ENCODE peak calls at places on chromosome 10, in eight cellular contexts. A, D, T, J, Q, R, K and V are unnamed samples.

GRCh38 chr10:69124558-69125121 is 662 bp downstream of the VPS26A start:
- DNase-seq in A (peak), D (no peak), T (peak), J (peak), Q (peak), R (no peak), K (peak), V (no peak)

GRCh38 chr10:80462986-80463741 is 9.1 kb downstream of the TSPAN14 start:
- DNase-seq in A (no peak), D (no peak), T (peak), J (no peak), Q (no peak), R (no peak), K (no peak), V (no peak)

GRCh38 chr10:112359606-112360307 is 14.2 kb upstream of the ACSL5 start:
- DNase-seq in A (no peak), D (no peak), T (no peak), J (no peak), Q (no peak), R (no peak), K (no peak), V (no peak)

GRCh38 chr10:103676851-103677417 is 178.4 kb downstream of the SH3PXD2A start:
- DNase-seq in A (no peak), D (no peak), T (peak), J (no peak), Q (no peak), R (peak), K (no peak), V (no peak)

GRCh38 chr10:128708182-128708581 is 582.0 kb upstream of the MKI67 start:
- DNase-seq in A (no peak), D (no peak), T (no peak), J (no peak), Q (no peak), R (no peak), K (no peak), V (no peak)

GRCh38 chr10:68403701-68404100 is 3.4 kb downstream of the RUFY2 start:
- DNase-seq in A (no peak), D (no peak), T (no peak), J (no peak), Q (no peak), R (no peak), K (no peak), V (no peak)

GRCh38 chr10:4809156-4809555 is 16.9 kb upstream of the AKR1E2 start:
- DNase-seq in A (no peak), D (no peak), T (no peak), J (no peak), Q (no peak), R (no peak), K (no peak), V (no peak)

GRCh38 chr10:30434273-30435067 is 486 bp downstream of the MAP3K8 start:
- DNase-seq in A (peak), D (no peak), T (peak), J (peak), Q (peak), R (peak), K (peak), V (peak)

GRCh38 chr10:124151466-124152095 is 58.2 kb upstream of the CHST15 start:
- DNase-seq in A (no peak), D (no peak), T (no peak), J (no peak), Q (no peak), R (peak), K (no peak), V (no peak)

GRCh38 chr10:73647211-73647874 is 6.1 kb upstream of the MYOZ1 start:
- DNase-seq in A (no peak), D (no peak), T (peak), J (peak), Q (peak), R (peak), K (peak), V (no peak)

GRCh38 chr10:30782543-30783461 is 153.2 kb upstream of the LYZL2 start:
- DNase-seq in A (no peak), D (no peak), T (peak), J (no peak), Q (no peak), R (no peak), K (no peak), V (peak)

DNA sequence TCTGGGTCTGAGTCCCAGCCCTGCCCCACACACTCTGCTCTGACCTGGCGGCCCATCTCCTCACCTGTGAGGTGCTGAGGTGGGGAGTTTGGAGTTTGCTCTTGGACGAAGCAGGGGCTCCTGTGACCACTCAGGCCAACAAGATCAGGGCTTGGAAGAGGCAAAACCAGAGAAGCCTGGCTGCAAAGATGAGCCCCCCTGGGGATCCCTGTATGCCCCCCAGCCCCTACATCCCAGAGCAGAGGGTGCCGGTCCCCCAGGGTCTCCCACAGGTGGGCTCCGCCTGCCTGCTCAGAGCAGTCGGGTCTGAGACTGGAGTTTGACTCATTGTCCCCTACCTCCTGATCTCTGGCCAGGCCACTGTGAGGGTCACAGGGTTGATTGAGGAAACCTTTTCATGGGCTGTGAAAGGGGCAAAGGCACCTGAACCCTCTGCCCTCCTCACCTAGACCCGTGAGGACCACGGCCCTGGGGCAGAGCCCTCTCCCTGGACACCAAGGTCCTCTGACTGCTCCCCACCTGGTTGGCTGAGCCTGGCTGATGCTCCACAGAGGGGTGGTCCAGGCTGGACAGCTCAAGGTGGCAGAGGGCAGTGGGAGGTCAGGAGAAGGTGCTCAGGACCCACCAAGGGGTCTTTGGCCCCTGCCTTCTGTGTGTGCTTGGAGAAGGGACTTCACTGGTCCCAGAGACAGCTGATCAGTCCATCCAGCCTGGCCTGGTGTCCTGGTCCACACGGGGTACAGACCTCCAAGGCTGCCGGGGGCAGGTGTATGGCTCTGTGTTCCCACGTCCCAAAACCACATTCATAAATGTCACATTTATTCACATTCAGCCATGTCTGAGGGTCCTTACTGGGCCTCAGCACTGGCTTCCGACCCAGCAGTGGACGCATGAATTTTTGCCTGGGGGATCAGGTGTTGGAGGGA is 9.1 kb upstream of the SCART1 start:
- DNase-seq in A (no peak), D (no peak), T (no peak), J (no peak), Q (no peak), R (peak), K (peak), V (no peak)
- TF ChIP-seq CTCF in A (no peak), D (no peak), T (no peak), J (no peak), Q (no peak), R (no peak), K (no peak), V (no peak)

GRCh38 chr10:46268076-46268881 is 18.5 kb upstream of the ANTXRL start:
- DNase-seq in A (no peak), D (no peak), T (no peak), J (no peak), Q (no peak), R (no peak), K (no peak), V (no peak)
- H3K4me3 ChIP-seq in A (no peak), D (no peak), T (no peak), J (no peak), Q (no peak), R (no peak), K (no peak), V (no peak)

DNA sequence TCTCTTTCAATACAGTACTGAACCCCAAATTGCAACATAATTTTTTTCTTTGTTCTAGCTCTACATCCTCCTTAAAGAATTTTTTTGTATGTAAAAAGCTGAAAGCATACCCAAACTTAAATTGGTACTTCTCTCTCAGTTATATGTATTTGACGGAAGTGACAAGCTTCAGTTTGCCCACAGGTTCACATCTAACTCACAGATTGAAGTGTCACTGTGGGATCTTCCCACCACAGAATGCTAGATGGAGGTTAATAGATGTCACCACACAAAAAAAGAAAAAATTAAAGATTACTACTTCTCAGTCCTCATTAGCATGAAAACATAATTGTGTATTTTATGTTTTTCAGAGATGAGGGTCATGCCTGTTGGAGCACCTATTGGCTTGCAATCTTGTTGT is 150.9 kb upstream of the GHITM start:
- DNase-seq in A (no peak), D (no peak), T (no peak), J (no peak), Q (no peak), R (no peak), K (no peak), V (no peak)
- TF ChIP-seq CTCF in A (no peak), D (no peak), T (no peak), J (no peak), Q (no peak), R (no peak), K (no peak), V (no peak)

GRCh38 chr10:1734288-1734687 is 3.0 kb downstream of the ADARB2 start:
- DNase-seq in A (no peak), D (no peak), T (no peak), J (no peak), Q (no peak), R (no peak), K (no peak), V (no peak)

GRCh38 chr10:1735562-1735961 is 1.8 kb downstream of the ADARB2 start:
- DNase-seq in A (no peak), D (no peak), T (no peak), J (no peak), Q (no peak), R (no peak), K (no peak), V (no peak)

GRCh38 chr10:1733720-1734119 is 3.6 kb downstream of the ADARB2 start:
- DNase-seq in A (no peak), D (no peak), T (no peak), J (no peak), Q (no peak), R (no peak), K (no peak), V (no peak)

GRCh38 chr10:1731592-1731991 is 5.7 kb downstream of the ADARB2 start:
- DNase-seq in A (no peak), D (no peak), T (no peak), J (no peak), Q (no peak), R (no peak), K (no peak), V (no peak)

GRCh38 chr10:1732501-1733123 is 4.7 kb downstream of the ADARB2 start:
- DNase-seq in A (no peak), D (no peak), T (no peak), J (no peak), Q (no peak), R (no peak), K (no peak), V (no peak)
- H3K4me3 ChIP-seq in A (no peak), D (no peak), T (no peak), J (no peak), Q (no peak), R (no peak), K (no peak), V (no peak)

GRCh38 chr10:72062832-72063702 is 25.3 kb downstream of the SPOCK2 start:
- DNase-seq in A (no peak), D (no peak), T (no peak), J (no peak), Q (no peak), R (no peak), K (no peak), V (no peak)

GRCh38 chr10:72059843-72060822 is 28.2 kb downstream of the SPOCK2 start:
- DNase-seq in A (no peak), D (no peak), T (no peak), J (no peak), Q (no peak), R (no peak), K (no peak), V (no peak)

GRCh38 chr10:72062341-72062740 is 26.0 kb downstream of the SPOCK2 start:
- DNase-seq in A (no peak), D (no peak), T (no peak), J (no peak), Q (no peak), R (no peak), K (peak), V (no peak)

GRCh38 chr10:72061930-72062329 is 26.4 kb downstream of the SPOCK2 start:
- DNase-seq in A (no peak), D (no peak), T (no peak), J (no peak), Q (no peak), R (no peak), K (no peak), V (no peak)

DNA sequence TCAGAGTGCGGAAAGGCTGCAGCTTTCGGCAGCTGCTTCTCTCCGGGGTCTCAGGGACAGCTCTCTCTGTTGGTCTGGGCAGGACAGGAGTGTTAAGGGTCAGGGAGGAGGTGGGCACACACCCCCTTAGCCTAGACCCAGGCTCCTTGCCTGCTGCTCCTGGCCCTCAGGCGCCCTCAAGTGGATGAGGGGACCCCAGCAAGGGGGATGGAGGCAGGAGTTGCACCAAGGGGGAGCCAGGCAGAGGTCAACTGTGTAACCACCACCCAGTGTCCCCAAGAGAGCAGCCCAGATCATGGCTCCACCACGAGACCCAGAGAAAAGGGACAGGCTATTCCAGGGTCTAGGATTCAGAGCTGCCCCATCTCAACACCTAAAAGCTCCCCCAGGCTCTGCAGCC is 26.9 kb downstream of the SPOCK2 start:
- DNase-seq in A (no peak), D (no peak), T (no peak), J (peak), Q (no peak), R (no peak), K (no peak), V (no peak)
- TF ChIP-seq CTCF in A (peak), D (no peak), T (peak), J (peak), Q (no peak), R (no peak), K (no peak), V (peak)

DNA sequence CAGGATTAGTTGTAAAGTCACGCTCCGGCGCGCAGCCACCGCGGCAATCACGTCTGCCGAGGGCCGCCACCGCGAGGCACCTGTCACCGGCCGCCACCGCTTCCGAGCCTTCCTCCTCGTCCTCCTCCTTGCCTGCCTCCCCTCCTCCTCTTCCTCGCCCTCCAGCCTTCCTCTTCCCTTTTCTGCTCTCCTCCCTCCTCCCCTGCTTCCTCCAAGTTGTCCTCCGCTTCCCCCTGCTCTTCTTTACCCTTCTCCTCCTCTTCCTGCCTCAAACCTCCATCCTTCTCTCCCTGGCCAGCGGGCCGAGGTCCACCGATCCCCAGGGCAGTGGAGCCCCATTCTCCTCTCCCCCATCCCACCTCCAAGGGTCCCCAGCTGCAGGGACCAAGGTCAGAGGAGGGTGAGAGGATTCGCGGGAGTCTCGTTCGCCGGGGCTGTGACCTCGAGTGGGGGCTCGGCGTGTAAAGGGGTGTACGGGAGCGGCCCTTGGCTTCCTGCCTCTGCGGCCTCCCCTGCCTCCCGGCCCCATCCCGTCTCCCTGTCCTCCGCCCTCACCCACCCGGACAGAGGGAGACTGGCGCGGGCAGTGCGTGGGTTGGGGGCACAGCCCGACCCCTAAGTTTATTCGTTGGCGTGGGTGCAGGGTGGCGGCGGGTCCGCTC is 89.5 kb upstream of the PAX2 start:
- DNase-seq in A (no peak), D (no peak), T (no peak), J (peak), Q (no peak), R (no peak), K (no peak), V (no peak)
- H3K4me3 ChIP-seq in A (no peak), D (peak), T (no peak), J (peak), Q (no peak), R (no peak), K (no peak), V (peak)

DNA sequence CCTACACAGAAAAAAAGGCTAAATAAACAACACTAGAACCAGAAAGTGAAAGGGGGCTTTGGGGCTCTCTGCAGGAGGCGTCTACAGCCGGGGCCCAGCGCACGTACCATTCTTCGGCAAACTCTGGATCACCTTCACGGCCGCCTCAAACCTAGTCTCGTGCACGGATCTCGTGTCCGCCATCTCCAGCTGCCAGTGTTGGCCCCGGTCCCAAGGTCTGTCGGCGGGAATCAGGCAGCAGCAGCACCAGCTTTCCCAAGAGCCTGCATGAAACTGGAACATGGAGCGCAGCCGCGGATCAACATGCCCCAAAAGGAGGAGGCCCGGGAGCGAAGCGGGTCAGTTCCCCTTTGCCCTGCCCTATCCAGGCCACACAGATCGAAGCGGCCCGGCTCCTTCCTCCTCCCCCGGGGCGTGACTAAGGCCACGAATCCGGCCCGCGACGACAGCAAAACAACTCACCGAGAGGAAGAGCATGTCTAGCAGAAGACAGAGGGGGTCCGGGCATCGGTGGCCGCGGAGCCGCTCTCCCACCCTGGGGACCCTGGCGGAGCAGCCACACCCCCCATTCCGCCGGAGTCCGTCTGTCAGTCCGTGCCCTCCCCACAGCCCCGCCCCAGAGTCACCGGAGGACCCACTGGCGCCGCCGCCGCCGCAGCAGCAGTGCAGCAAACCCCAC is at the start of gene ACBD5:
- DNase-seq in A (no peak), D (no peak), T (peak), J (peak), Q (peak), R (peak), K (peak), V (no peak)
- TF ChIP-seq CTCF in A (no peak), D (no peak), T (no peak), J (no peak), Q (no peak), R (no peak), K (no peak), V (no peak)

DNA sequence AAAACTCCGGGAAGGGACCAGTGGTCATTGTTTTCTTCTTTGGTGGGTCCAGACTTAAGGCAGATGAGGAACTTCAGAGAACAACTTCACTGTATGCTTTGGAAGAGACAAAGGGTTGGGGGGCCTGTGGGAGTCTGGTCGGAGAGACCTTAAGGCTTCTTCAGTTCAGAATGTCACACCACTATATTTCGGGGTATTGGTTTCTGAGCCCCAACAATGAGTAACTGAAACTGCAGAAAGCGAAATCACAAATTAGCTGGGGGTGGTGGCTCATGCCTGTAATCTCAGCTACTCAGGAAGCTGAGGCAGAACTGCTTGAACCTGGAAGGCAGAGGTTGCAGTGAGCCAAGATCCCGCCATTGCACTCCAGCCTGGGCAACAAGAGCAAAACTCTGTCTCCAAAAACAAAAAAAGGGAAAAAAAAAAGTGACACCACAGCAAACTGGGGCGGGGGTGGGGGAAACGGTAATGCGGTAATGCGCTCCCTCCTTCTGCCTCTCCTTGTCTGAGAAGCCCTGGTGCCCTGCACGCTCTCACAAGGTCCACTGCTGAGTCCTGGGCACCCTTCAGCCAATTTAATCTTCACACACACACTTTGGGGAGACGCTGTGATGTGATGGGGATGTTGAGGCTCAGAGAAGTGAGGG is 2.2 kb upstream of the ADIRF start:
- DNase-seq in A (no peak), D (no peak), T (no peak), J (no peak), Q (no peak), R (no peak), K (no peak), V (no peak)
- H3K4me3 ChIP-seq in A (no peak), D (no peak), T (no peak), J (no peak), Q (no peak), R (peak), K (no peak), V (no peak)

DNA sequence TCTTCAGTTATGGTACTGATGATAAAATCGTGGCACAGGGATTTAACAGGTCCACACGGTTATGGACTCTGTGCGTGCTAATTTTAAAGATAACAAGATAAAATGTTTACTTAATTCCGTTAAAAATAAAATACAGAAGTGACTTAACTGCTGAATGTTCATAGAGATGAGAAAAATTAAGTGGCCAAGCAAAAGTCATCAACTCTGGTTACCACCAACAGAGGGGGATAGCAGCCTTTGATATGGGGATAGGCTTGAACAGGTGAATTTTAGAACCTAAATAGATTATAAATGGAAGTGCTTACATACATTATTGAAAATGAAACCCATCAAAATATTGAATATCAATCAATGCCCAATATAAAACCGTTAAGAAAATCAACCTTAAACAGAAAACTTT is 245.0 kb downstream of the WDR37 start:
- DNase-seq in A (peak), D (no peak), T (no peak), J (no peak), Q (no peak), R (no peak), K (no peak), V (no peak)
- TF ChIP-seq CTCF in A (no peak), D (peak), T (no peak), J (no peak), Q (no peak), R (no peak), K (no peak), V (no peak)